ENCODE peak calls at places on chromosomes 13 and 19, in ten cellular contexts. D, C, A, Z, O, G, P, X, Q and M are unnamed samples.
A peak's percentile ranks its signal among the peaks of the same experiment; 100 is the strongest.

GRCh38 chr13:44303681-44304432 is 69.8 kb upstream of the SERP2 start:
- DNase-seq in O (no peak), P (no peak), Q (no peak), Z (no peak), C (no peak), A (peak; percentile 47), D (no peak), X (no peak), G (peak; percentile 67), M (no peak)

GRCh38 chr13:51234676-51235075 is 12.5 kb downstream of the FAM124A start:
- DNase-seq in G (no peak), D (no peak), P (no peak), Q (no peak), O (no peak), C (no peak), X (no peak), Z (no peak), A (no peak), M (no peak)

GRCh38 chr19:52066258-52066866 is 17.7 kb upstream of the ZNF432 start:
- DNase-seq in G (no peak), D (no peak), X (no peak), C (no peak), O (no peak), Z (no peak), Q (no peak), A (no peak), P (no peak), M (no peak)

GRCh38 chr19:41753159-41753558 is 2.2 kb upstream of the CEACAM6 start:
- DNase-seq in X (peak; percentile 10), Z (no peak), Q (no peak), P (peak; percentile 81), A (peak; percentile 17), D (no peak), C (peak; percentile 81), O (no peak), G (no peak), M (peak; percentile 29)

GRCh38 chr19:58543826-58544590 is at the start of gene TRIM28:
- DNase-seq in P (peak; percentile 99), Z (peak; percentile 100), D (peak; percentile 98), C (peak; percentile 100), X (peak; percentile 99), A (peak; percentile 98), O (peak; percentile 98), Q (peak; percentile 79), G (no peak), M (peak; percentile 100)

GRCh38 chr19:45279587-45280192 is 28.6 kb downstream of the MARK4 start:
- DNase-seq in Q (no peak), C (no peak), Z (no peak), D (no peak), X (no peak), P (no peak), A (no peak), O (no peak), G (no peak), M (no peak)

GRCh38 chr19:17721821-17722220 is 2.5 kb downstream of the MAP1S start:
- DNase-seq in G (no peak), O (no peak), P (peak; percentile 52), Z (no peak), C (no peak), X (peak; percentile 33), A (peak; percentile 29), D (no peak), Q (no peak), M (no peak)

GRCh38 chr13:29718694-29719093 is 123.2 kb upstream of the SLC7A1 start:
- DNase-seq in Z (no peak), Q (no peak), A (no peak), X (no peak), O (no peak), G (no peak), P (no peak), D (no peak), C (no peak), M (no peak)

GRCh38 chr19:903266-903797 is 9.7 kb downstream of the R3HDM4 start:
- DNase-seq in D (no peak), P (no peak), Q (no peak), A (no peak), Z (no peak), X (no peak), C (no peak), G (no peak), O (no peak), M (no peak)

GRCh38 chr13:110108348-110109139 is 198.4 kb downstream of the COL4A1 start:
- DNase-seq in Z (peak; percentile 77), X (peak; percentile 90), G (peak; percentile 78), P (peak; percentile 77), A (peak; percentile 57), O (peak; percentile 70), D (peak; percentile 75), C (no peak), Q (no peak), M (no peak)

GRCh38 chr13:77055158-77055557 is 28.2 kb upstream of the FBXL3 start:
- DNase-seq in Z (no peak), A (no peak), O (no peak), X (no peak), D (no peak), Q (no peak), G (no peak), C (no peak), P (no peak), M (no peak)

GRCh38 chr19:13872695-13873389 is 4.1 kb upstream of the NANOS3 start:
- DNase-seq in A (no peak), C (no peak), O (no peak), G (no peak), X (no peak), Z (no peak), Q (no peak), P (no peak), D (no peak), M (no peak)

GRCh38 chr19:37695144-37695899 is 24.2 kb downstream of the ZNF607 start:
- DNase-seq in Z (no peak), Q (no peak), G (no peak), A (no peak), P (no peak), D (no peak), C (no peak), X (no peak), O (no peak), M (no peak)

GRCh38 chr13:19605161-19605955 is 28.1 kb upstream of the MPHOSPH8 start:
- DNase-seq in G (no peak), Z (no peak), X (peak; percentile 48), D (no peak), Q (no peak), A (no peak), P (no peak), O (no peak), C (no peak), M (no peak)

GRCh38 chr13:45615501-45616101 is at the start of gene ERICH6B:
- DNase-seq in Q (no peak), A (no peak), X (no peak), C (no peak), G (peak; percentile 69), P (no peak), O (no peak), Z (peak; percentile 70), D (no peak), M (no peak)

GRCh38 chr13:110394371-110394841 is 87.3 kb downstream of the COL4A2 start:
- DNase-seq in Z (no peak), G (no peak), X (no peak), O (no peak), D (no peak), Q (no peak), C (no peak), A (no peak), P (no peak), M (no peak)

GRCh38 chr19:1747285-1748114 is 5.8 kb upstream of the ONECUT3 start:
- DNase-seq in Q (peak; percentile 53), P (no peak), Z (no peak), A (no peak), O (peak; percentile 30), C (no peak), D (peak; percentile 20), G (no peak), X (peak; percentile 65), M (peak; percentile 70)

GRCh38 chr19:31749231-31749630 is 400.0 kb upstream of the TSHZ3 start:
- DNase-seq in P (no peak), Z (no peak), A (no peak), O (no peak), Q (no peak), G (no peak), C (no peak), D (no peak), X (no peak), M (no peak)

GRCh38 chr13:93268327-93269028 is 41.9 kb downstream of the GPC6 start:
- DNase-seq in O (no peak), Q (no peak), P (no peak), A (no peak), Z (no peak), C (no peak), G (no peak), D (no peak), X (no peak), M (no peak)

GRCh38 chr13:28964831-28965230 is 144.7 kb downstream of the MTUS2 start:
- DNase-seq in C (no peak), G (no peak), Q (no peak), Z (no peak), X (no peak), A (no peak), P (no peak), O (no peak), D (no peak), M (no peak)

GRCh38 chr13:51681037-51681678 is 96.9 kb downstream of the WDFY2 start:
- DNase-seq in X (peak; percentile 70), Q (peak; percentile 45), Z (no peak), G (no peak), O (peak; percentile 69), A (no peak), C (no peak), D (peak; percentile 49), P (no peak), M (no peak)

GRCh38 chr19:51794865-51795490 is at the start of gene FPR3:
- DNase-seq in X (peak; percentile 59), Z (no peak), G (no peak), C (no peak), Q (no peak), P (no peak), A (no peak), O (no peak), D (no peak), M (no peak)